ENCODE peak calls at places on chromosomes 6 and 20, in five cellular contexts. B, R, X, S and E are unnamed samples.

GRCh38 chr6:33271098-33271607 is 523 bp downstream of the VPS52 start:
- DNase-seq in B (no peak), R (no peak), X (no peak), S (no peak), E (no peak)

GRCh38 chr20:62476074-62476838 is 461 bp upstream of the GATA5 start:
- DNase-seq in B (no peak), R (peak; percentile 81), X (no peak), S (no peak), E (no peak)

GRCh38 chr6:89058627-89059026 is 21.9 kb upstream of the PNRC1 start:
- DNase-seq in B (no peak), R (no peak), X (no peak), S (no peak), E (no peak)

GRCh38 chr6:41427642-41428401 is 92.4 kb downstream of the NCR2 start:
- DNase-seq in B (peak; percentile 43), R (peak; percentile 89), X (no peak), S (peak; percentile 84), E (peak; percentile 63)

GRCh38 chr6:5294392-5295211 is 33.3 kb downstream of the FARS2 start:
- DNase-seq in B (peak; percentile 26), R (no peak), X (no peak), S (no peak), E (no peak)

GRCh38 chr20:51733070-51733469 is 35.1 kb downstream of the ATP9A start:
- DNase-seq in B (no peak), R (no peak), X (no peak), S (no peak), E (no peak)

GRCh38 chr20:23043376-23043775 is 6.1 kb downstream of the THBD start:
- DNase-seq in B (no peak), R (peak; percentile 90), X (no peak), S (no peak), E (no peak)

GRCh38 chr6:157034433-157035230 is 257.5 kb downstream of the ARID1B start:
- DNase-seq in B (no peak), R (no peak), X (peak; percentile 74), S (no peak), E (peak; percentile 35)

GRCh38 chr20:36497856-36498255 is 43.5 kb upstream of the MYL9 start:
- DNase-seq in B (no peak), R (peak; percentile 74), X (no peak), S (no peak), E (no peak)

GRCh38 chr6:43809417-43810305 is 39.6 kb downstream of the VEGFA start:
- DNase-seq in B (no peak), R (peak; percentile 60), X (peak; percentile 63), S (no peak), E (no peak)

GRCh38 chr20:25194333-25194972 is 1.1 kb upstream of the ENTPD6 start:
- DNase-seq in B (no peak), R (no peak), X (no peak), S (no peak), E (peak; percentile 6)

GRCh38 chr20:25196701-25197120 is 1.2 kb downstream of the ENTPD6 start:
- DNase-seq in B (peak; percentile 27), R (no peak), X (peak; percentile 7), S (peak; percentile 70), E (peak; percentile 13)

GRCh38 chr20:25195014-25195961 is at the start of gene ENTPD6:
- DNase-seq in B (peak; percentile 92), R (peak; percentile 94), X (peak; percentile 88), S (peak; percentile 94), E (peak; percentile 98)

GRCh38 chr20:25197173-25197869 is 1.8 kb downstream of the ENTPD6 start:
- DNase-seq in B (peak; percentile 25), R (no peak), X (no peak), S (peak; percentile 61), E (peak; percentile 26)

GRCh38 chr20:25195962-25196700 is 619 bp downstream of the ENTPD6 start:
- DNase-seq in B (peak; percentile 53), R (peak; percentile 62), X (no peak), S (peak; percentile 84), E (no peak)
- TF ChIP-seq CTCF in B (no peak), R (no peak), X (no peak), S (no peak), E (no peak)

DNA sequence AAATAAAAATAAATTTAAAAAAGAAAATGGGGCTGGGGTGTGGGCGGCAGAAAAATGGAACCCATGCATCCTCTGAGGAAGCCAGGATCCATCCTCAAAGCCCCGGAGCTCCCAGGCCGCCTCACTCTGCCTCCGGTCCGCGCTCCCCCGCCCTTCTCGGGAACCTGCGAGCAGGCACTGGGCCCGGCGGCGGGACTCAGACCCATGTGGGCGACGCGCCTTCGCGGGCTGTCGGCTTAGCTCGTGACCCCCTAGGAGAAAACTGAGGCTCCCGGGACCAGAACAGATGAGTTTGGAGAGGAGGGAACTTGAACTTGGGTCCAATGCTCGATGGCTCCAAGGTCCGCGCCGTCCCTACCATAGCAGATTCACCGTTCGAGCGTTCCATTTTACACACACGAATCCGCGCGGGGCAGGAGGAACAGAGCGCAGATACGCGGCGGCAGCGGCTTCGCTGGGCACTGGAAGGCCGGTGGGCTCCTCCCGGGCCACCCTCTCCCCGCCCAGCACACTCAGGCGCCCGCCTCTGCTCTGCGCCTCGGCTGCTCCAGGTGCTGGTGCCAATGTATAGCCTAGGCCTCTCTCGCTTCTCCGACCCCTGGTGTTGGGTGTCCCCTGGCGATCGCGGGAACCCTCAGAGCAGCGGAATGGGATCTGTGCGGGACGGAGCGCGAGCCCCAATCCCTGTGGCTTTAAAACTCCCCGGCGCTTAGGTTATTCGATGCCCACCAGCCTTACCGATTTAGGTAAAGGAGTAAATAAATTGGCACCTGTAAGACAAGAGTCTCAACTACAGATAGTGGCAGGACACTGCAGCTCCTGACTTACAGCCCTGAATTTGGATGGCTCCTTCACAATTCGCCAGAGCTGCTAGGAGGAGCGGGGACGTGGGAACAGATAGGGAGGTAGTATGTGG is 39.2 kb downstream of the DPPA5 start:
- DNase-seq in B (no peak), R (no peak), X (no peak), S (no peak), E (no peak)
- TF ChIP-seq CTCF in B (no peak), R (no peak), X (no peak), S (no peak), E (no peak)

GRCh38 chr20:44247676-44248419 is 740 bp downstream of the GDAP1L1 start:
- DNase-seq in B (peak; percentile 44), R (no peak), X (peak; percentile 12), S (peak; percentile 95), E (peak; percentile 50)
- TF ChIP-seq CTCF in B (peak; percentile 39), R (no peak), X (peak; percentile 60), S (peak; percentile 98), E (no peak)

GRCh38 chr6:168057836-168058235 is 21.2 kb downstream of the FRMD1 start:
- DNase-seq in B (no peak), R (no peak), X (no peak), S (no peak), E (no peak)

GRCh38 chr6:168061269-168062210 is 17.5 kb downstream of the FRMD1 start:
- DNase-seq in B (no peak), R (peak; percentile 36), X (no peak), S (no peak), E (no peak)

GRCh38 chr6:168058691-168059551 is 20.1 kb downstream of the FRMD1 start:
- DNase-seq in B (no peak), R (no peak), X (no peak), S (peak; percentile 82), E (no peak)

GRCh38 chr6:168062346-168063289 is 16.4 kb downstream of the FRMD1 start:
- DNase-seq in B (no peak), R (no peak), X (no peak), S (no peak), E (no peak)

GRCh38 chr6:168060521-168060931 is 18.5 kb downstream of the FRMD1 start:
- DNase-seq in B (no peak), R (peak; percentile 89), X (peak; percentile 37), S (peak; percentile 87), E (no peak)
- TF ChIP-seq CTCF in B (no peak), R (no peak), X (peak; percentile 66), S (peak; percentile 87), E (peak; percentile 8)

GRCh38 chr6:165931675-165932074 is 236.0 kb downstream of the TBXT start:
- DNase-seq in B (no peak), R (no peak), X (no peak), S (peak; percentile 62), E (no peak)
- TF ChIP-seq CTCF in B (no peak), R (no peak), X (no peak), S (peak; percentile 63), E (no peak)

DNA sequence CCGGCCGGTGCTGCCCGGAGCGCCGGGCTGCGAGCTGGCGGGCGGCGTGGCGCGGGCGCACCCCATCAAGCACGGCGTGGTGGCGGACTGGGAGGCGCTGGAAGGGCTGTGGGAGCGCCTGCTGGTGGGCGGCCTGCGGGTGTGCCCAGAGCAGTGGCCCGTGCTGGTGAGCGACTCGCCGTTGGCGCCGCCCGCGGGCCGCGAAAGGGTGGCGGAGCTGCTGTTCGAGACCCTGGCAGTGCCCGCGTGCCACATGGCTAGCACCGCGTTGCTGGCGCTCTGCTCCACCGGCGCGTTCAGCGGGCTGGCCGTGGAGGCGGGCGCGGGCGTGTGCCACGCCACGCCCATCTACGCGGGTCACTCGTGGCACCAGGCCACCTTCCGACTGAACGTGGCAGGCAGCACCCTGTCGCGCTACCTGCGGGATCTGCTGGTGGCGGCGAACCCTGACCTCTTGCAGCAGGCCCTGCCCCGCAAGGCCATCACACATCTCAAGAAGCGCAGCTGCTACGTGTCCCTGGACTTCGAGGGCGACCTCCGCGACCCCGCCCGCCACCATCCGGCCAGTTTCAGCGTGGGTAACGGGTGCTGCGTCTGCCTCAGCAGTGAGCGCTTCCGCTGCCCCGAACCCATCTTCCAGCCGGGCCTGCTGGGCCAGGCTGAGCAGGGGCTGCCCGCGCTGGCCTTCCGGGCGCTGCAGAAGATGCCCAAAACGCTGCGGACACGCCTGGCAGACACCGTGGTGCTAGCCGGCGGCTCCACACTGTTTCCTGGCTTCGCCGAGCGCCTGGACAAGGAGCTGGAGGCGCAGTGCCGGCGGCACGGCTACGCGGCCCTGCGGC is 723 bp downstream of the ACTL10 start:
- DNase-seq in B (peak; percentile 56), R (peak; percentile 79), X (no peak), S (peak; percentile 70), E (peak; percentile 39)
- TF ChIP-seq CTCF in B (peak; percentile 86), R (no peak), X (no peak), S (peak; percentile 98), E (no peak)

GRCh38 chr20:59253779-59254319 is 46.6 kb upstream of the EDN3 start:
- DNase-seq in B (peak; percentile 75), R (no peak), X (no peak), S (no peak), E (no peak)
- TF ChIP-seq CTCF in B (no peak), R (no peak), X (no peak), S (peak; percentile 18), E (no peak)

GRCh38 chr6:77172578-77172977 is 290.7 kb downstream of the HTR1B start:
- DNase-seq in B (no peak), R (no peak), X (no peak), S (peak; percentile 35), E (no peak)

GRCh38 chr6:77177470-77177869 is 285.8 kb downstream of the HTR1B start:
- DNase-seq in B (no peak), R (no peak), X (no peak), S (no peak), E (no peak)

GRCh38 chr6:77178821-77179220 is 284.5 kb downstream of the HTR1B start:
- DNase-seq in B (no peak), R (no peak), X (peak; percentile 66), S (no peak), E (no peak)

GRCh38 chr6:77173472-77174074 is 289.7 kb downstream of the HTR1B start:
- DNase-seq in B (no peak), R (no peak), X (no peak), S (peak; percentile 81), E (no peak)
- TF ChIP-seq CTCF in B (no peak), R (no peak), X (peak; percentile 16), S (peak; percentile 86), E (no peak)